ENCODE peak calls at places on chromosomes 11 and 22, in eight cellular contexts. H is endothelial cell; Z is astrocyte; K is C1 segment of cervical spinal cord; D is anterior cingulate cortex; F is lung microvascular endothelial cell; U is stimulated activated naive CD4-positive, alpha-beta T cell treated with Interleukin-2 at 50 U/mL for 16 hours; N is Calu3. Q is an unnamed sample.
A peak's percentile ranks its signal among the peaks of the same experiment; 100 is the strongest.

GRCh38 chr11:65891180-65892136 is 985 bp downstream of the CCDC85B start:
- DNase-seq in H (peak; percentile 78), Z (no peak), K (no peak), D (no peak), F (peak; percentile 55), U (no peak), N (peak; percentile 60), Q (no peak)

GRCh38 chr11:13260963-13261599 is 16.5 kb upstream of the BMAL1 start:
- DNase-seq in H (no peak), Z (peak; percentile 27), K (no peak), D (no peak), F (peak; percentile 72), U (no peak), N (no peak), Q (no peak)

GRCh38 chr22:36673821-36674220 is 29.7 kb downstream of the CACNG2 start:
- DNase-seq in H (no peak), Z (no peak), K (no peak), D (no peak), F (no peak), U (no peak), N (no peak), Q (no peak)

GRCh38 chr22:46764779-46765485 is 2.5 kb downstream of the TBC1D22A start:
- DNase-seq in H (no peak), Z (no peak), K (no peak), D (no peak), F (no peak), U (no peak), N (no peak), Q (no peak)

GRCh38 chr11:131223198-131223975 is 147.0 kb upstream of the NTM start:
- DNase-seq in H (no peak), Z (no peak), K (no peak), D (no peak), F (no peak), U (no peak), N (no peak), Q (no peak)

GRCh38 chr22:35900483-35901168 is 128.0 kb downstream of the RBFOX2 start:
- DNase-seq in H (no peak), Z (peak; percentile 82), K (no peak), D (no peak), F (peak; percentile 49), U (peak; percentile 0), N (no peak), Q (no peak)

GRCh38 chr11:66489636-66490035 is 9.4 kb downstream of the DPP3 start:
- DNase-seq in H (no peak), Z (no peak), K (no peak), D (no peak), F (no peak), U (no peak), N (no peak), Q (no peak)

GRCh38 chr11:94423467-94423866 is 22.2 kb upstream of the GPR83 start:
- DNase-seq in H (no peak), Z (no peak), K (no peak), D (no peak), F (no peak), U (no peak), N (no peak), Q (peak; percentile 24)

GRCh38 chr11:126133902-126134301 is 71.2 kb upstream of the CDON start:
- DNase-seq in H (peak; percentile 26), Z (no peak), K (no peak), D (no peak), F (no peak), U (no peak), N (no peak), Q (no peak)

GRCh38 chr22:46081036-46081830 is 69.1 kb upstream of the PPARA start:
- DNase-seq in H (no peak), Z (no peak), K (no peak), D (peak; percentile 53), F (peak; percentile 42), U (no peak), N (no peak), Q (no peak)

GRCh38 chr11:44955019-44955738 is 4.5 kb upstream of the TP53I11 start:
- DNase-seq in H (peak; percentile 71), Z (peak; percentile 83), K (peak; percentile 19), D (peak; percentile 15), F (peak; percentile 82), U (no peak), N (peak; percentile 73), Q (no peak)

GRCh38 chr22:37267661-37268413 is 14.5 kb upstream of the CYTH4 start:
- DNase-seq in H (no peak), Z (no peak), K (no peak), D (no peak), F (no peak), U (no peak), N (no peak), Q (no peak)

Q was measured in nephron progenitor cell.